ENCODE peak calls at places on chromosomes 2 and 18, in five cellular contexts. One of them, this sample, is unnamed.

GRCh38 chr2:71646028-71646427 is 192.7 kb downstream of the DYSF start:
- DNase-seq in GM06990: no peak
- DNase-seq in left ventricle myocardium inferior: peak
- DNase-seq in K562: no peak
- DNase-seq in psoas muscle: peak
- DNase-seq in this sample: no peak

GRCh38 chr2:96146151-96146880 is 1.1 kb upstream of the DUSP2 start:
- DNase-seq in GM06990: peak
- DNase-seq in left ventricle myocardium inferior: peak
- DNase-seq in K562: peak
- DNase-seq in psoas muscle: peak
- DNase-seq in this sample: no peak

GRCh38 chr18:28855524-28855923 is 678.6 kb upstream of the CDH2 start:
- DNase-seq in GM06990: no peak
- DNase-seq in left ventricle myocardium inferior: no peak
- DNase-seq in K562: no peak
- DNase-seq in psoas muscle: no peak
- DNase-seq in this sample: no peak

GRCh38 chr2:202479610-202480009 is 103.5 kb downstream of the BMPR2 start:
- DNase-seq in GM06990: no peak
- DNase-seq in left ventricle myocardium inferior: no peak
- DNase-seq in K562: no peak
- DNase-seq in psoas muscle: no peak
- DNase-seq in this sample: no peak

GRCh38 chr2:67514515-67514914 is 117.4 kb downstream of the ETAA1 start:
- DNase-seq in GM06990: no peak
- DNase-seq in left ventricle myocardium inferior: no peak
- DNase-seq in K562: no peak
- DNase-seq in psoas muscle: no peak
- DNase-seq in this sample: no peak

GRCh38 chr2:207252979-207253640 is 87.4 kb upstream of the KLF7 start:
- DNase-seq in GM06990: no peak
- DNase-seq in left ventricle myocardium inferior: no peak
- DNase-seq in K562: no peak
- DNase-seq in psoas muscle: no peak
- DNase-seq in this sample: no peak

GRCh38 chr18:31610841-31611240 is 19.2 kb downstream of the TTR start:
- DNase-seq in GM06990: no peak
- DNase-seq in left ventricle myocardium inferior: no peak
- DNase-seq in K562: no peak
- DNase-seq in psoas muscle: no peak
- DNase-seq in this sample: no peak

GRCh38 chr18:25310045-25310444 is 41.9 kb downstream of the ZNF521 start:
- DNase-seq in GM06990: no peak
- DNase-seq in left ventricle myocardium inferior: no peak
- DNase-seq in K562: no peak
- DNase-seq in psoas muscle: no peak
- DNase-seq in this sample: no peak

GRCh38 chr2:14633031-14633430 is 514 bp downstream of the LRATD1 start:
- DNase-seq in GM06990: no peak
- DNase-seq in left ventricle myocardium inferior: no peak
- DNase-seq in K562: no peak
- DNase-seq in psoas muscle: no peak
- DNase-seq in this sample: no peak

GRCh38 chr2:14634223-14634884 is 1.8 kb downstream of the LRATD1 start:
- DNase-seq in GM06990: no peak
- DNase-seq in left ventricle myocardium inferior: peak
- DNase-seq in K562: peak
- DNase-seq in psoas muscle: peak
- DNase-seq in this sample: no peak

GRCh38 chr2:14634885-14635871 is 2.7 kb downstream of the LRATD1 start:
- DNase-seq in GM06990: no peak
- DNase-seq in left ventricle myocardium inferior: peak
- DNase-seq in K562: peak
- DNase-seq in psoas muscle: peak
- DNase-seq in this sample: no peak

GRCh38 chr2:14632133-14632936 is at the start of gene LRATD1:
- DNase-seq in GM06990: no peak
- DNase-seq in left ventricle myocardium inferior: peak
- DNase-seq in K562: peak
- DNase-seq in psoas muscle: peak
- DNase-seq in this sample: no peak

GRCh38 chr2:14633451-14634211 is 1.1 kb downstream of the LRATD1 start:
- DNase-seq in GM06990: no peak
- DNase-seq in left ventricle myocardium inferior: peak
- DNase-seq in K562: no peak
- DNase-seq in psoas muscle: no peak
- DNase-seq in this sample: no peak
- H3K4me3 ChIP-seq in GM06990: no peak
- H3K4me3 ChIP-seq in left ventricle myocardium inferior: peak
- H3K4me3 ChIP-seq in K562: no peak
- H3K4me3 ChIP-seq in psoas muscle: peak
- H3K4me3 ChIP-seq in this sample: no peak

GRCh38 chr2:28067602-28068001 is 177.1 kb downstream of the BABAM2 start:
- DNase-seq in GM06990: no peak
- DNase-seq in left ventricle myocardium inferior: no peak
- DNase-seq in K562: no peak
- DNase-seq in psoas muscle: no peak
- DNase-seq in this sample: no peak

GRCh38 chr2:28068098-28068497 is 177.6 kb downstream of the BABAM2 start:
- DNase-seq in GM06990: no peak
- DNase-seq in left ventricle myocardium inferior: no peak
- DNase-seq in K562: no peak
- DNase-seq in psoas muscle: no peak
- DNase-seq in this sample: no peak

GRCh38 chr2:28063492-28063962 is 173.0 kb downstream of the BABAM2 start:
- DNase-seq in GM06990: no peak
- DNase-seq in left ventricle myocardium inferior: no peak
- DNase-seq in K562: no peak
- DNase-seq in psoas muscle: no peak
- DNase-seq in this sample: no peak

DNA sequence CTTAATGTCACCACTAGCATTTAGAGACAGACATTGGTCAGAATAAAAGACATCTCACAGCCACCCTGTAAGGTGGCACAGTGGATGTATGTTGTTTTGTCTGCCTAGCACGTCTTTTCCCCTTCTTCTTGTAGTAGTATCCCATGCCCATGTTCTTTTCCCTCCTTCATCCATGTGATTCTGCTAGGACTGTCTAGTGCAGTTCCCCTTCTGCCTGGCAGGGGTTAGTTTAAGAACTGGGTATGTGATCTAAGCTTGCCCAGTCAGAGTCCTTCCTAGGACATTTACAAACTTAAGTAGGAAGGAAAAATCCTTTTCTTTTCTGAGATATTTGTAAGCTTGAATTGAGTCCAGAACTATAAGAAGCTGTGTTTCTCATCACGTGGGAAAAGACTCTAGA is 172.3 kb downstream of the BABAM2 start:
- DNase-seq in GM06990: no peak
- DNase-seq in left ventricle myocardium inferior: no peak
- DNase-seq in K562: no peak
- DNase-seq in psoas muscle: no peak
- DNase-seq in this sample: no peak
- TF ChIP-seq CTCF in GM06990: no peak
- TF ChIP-seq CTCF in left ventricle myocardium inferior: no peak
- TF ChIP-seq CTCF in K562: no peak
- TF ChIP-seq CTCF in psoas muscle: no peak
- TF ChIP-seq CTCF in this sample: no peak

DNA sequence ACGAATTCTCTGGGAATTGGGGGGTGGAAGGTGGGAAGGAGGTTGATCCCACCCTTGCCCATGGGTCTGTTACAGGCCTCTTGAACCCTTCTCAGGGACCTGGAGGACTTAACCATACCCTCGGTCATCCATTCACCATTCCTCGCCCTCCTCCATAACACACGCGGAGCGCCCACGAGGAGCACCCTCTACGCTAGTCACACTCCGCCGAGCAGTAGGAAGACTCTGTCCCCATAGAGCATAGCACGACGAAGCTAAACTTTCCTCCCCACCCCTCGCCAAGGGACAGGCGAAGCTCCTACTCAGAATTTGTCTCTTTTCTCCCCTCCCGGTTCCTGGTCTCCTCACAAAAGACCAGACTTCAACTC is 611 bp upstream of the ITSN2 start:
- DNase-seq in GM06990: no peak
- DNase-seq in left ventricle myocardium inferior: no peak
- DNase-seq in K562: no peak
- DNase-seq in psoas muscle: no peak
- DNase-seq in this sample: no peak
- H3K4me3 ChIP-seq in GM06990: peak
- H3K4me3 ChIP-seq in left ventricle myocardium inferior: peak
- H3K4me3 ChIP-seq in K562: peak
- H3K4me3 ChIP-seq in psoas muscle: peak
- H3K4me3 ChIP-seq in this sample: peak

DNA sequence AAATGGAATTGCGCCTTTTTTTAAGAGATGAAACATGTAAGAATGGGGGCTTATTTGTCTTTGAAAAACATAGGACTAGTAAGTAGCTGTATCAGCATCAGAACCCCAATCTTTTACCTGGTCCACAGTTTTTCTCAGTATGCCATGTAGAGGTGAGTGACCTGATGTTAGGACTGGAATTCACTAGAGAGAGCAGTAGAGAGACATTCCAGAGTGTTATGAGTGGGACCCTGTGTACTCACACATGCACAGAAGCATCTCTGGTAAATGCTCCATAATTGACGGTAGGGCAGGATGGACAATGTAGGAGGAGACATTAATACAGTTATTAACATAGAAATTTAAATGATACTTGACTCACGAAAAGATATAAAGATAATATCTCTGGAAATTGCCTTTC is 1.4 kb upstream of the GALNT13 start:
- DNase-seq in GM06990: no peak
- DNase-seq in left ventricle myocardium inferior: no peak
- DNase-seq in K562: no peak
- DNase-seq in psoas muscle: no peak
- DNase-seq in this sample: no peak
- TF ChIP-seq CTCF in GM06990: no peak
- TF ChIP-seq CTCF in left ventricle myocardium inferior: no peak
- TF ChIP-seq CTCF in K562: no peak
- TF ChIP-seq CTCF in psoas muscle: no peak
- TF ChIP-seq CTCF in this sample: no peak

GRCh38 chr2:27080603-27080938 is 2.2 kb downstream of the EMILIN1 start:
- DNase-seq in GM06990: no peak
- DNase-seq in left ventricle myocardium inferior: no peak
- DNase-seq in K562: no peak
- DNase-seq in psoas muscle: peak
- DNase-seq in this sample: no peak
- H3K4me3 ChIP-seq in GM06990: no peak
- H3K4me3 ChIP-seq in left ventricle myocardium inferior: peak
- H3K4me3 ChIP-seq in K562: no peak
- H3K4me3 ChIP-seq in psoas muscle: peak
- H3K4me3 ChIP-seq in this sample: no peak

GRCh38 chr18:76495435-76496199 is 575 bp upstream of the ZNF516 start:
- DNase-seq in GM06990: peak
- DNase-seq in left ventricle myocardium inferior: no peak
- DNase-seq in K562: no peak
- DNase-seq in psoas muscle: peak
- DNase-seq in this sample: no peak
- TF ChIP-seq CTCF in GM06990: peak
- TF ChIP-seq CTCF in left ventricle myocardium inferior: no peak
- TF ChIP-seq CTCF in K562: no peak
- TF ChIP-seq CTCF in psoas muscle: no peak
- TF ChIP-seq CTCF in this sample: no peak